ENCODE peak calls at places on chromosomes 4 and X, in ten cellular contexts. Y is CD8-positive, alpha-beta memory T cell; C is islet precursor cell; B is NCI-H748 treated with DMSO at 0.1 percent for 48 hours; J is kidney tubule cell; T is NCI-H460; F is M059J; W is mucosa of descending colon; R is prostate gland; U is suprapubic skin. D is an unnamed sample.
A peak's percentile ranks its signal among the peaks of the same experiment; 100 is the strongest.

GRCh38 chrX:54043696-54044125 is 562 bp downstream of the PHF8 start:
- DNase-seq in T (peak; percentile 28), C (peak; percentile 55), J (peak; percentile 36), Y (no peak), F (peak; percentile 38), B (peak; percentile 18), U (no peak), R (peak; percentile 9), W (peak; percentile 69), D (peak; percentile 75)

GRCh38 chr4:8847764-8848163 is 23.9 kb downstream of the HMX1 start:
- DNase-seq in W (no peak), F (no peak), B (no peak), Y (no peak), T (no peak), R (no peak), C (peak; percentile 60), U (peak; percentile 15), J (no peak), D (peak; percentile 55)

GRCh38 chr4:110628321-110629213 is 5.7 kb upstream of the PITX2 start:
- DNase-seq in F (peak; percentile 34), C (peak; percentile 69), R (no peak), Y (no peak), U (no peak), J (no peak), W (no peak), B (no peak), T (no peak), D (peak; percentile 80)

GRCh38 chrX:31199051-31199769 is 127.4 kb upstream of the FTHL17 start:
- DNase-seq in T (no peak), Y (no peak), R (no peak), J (no peak), F (peak; percentile 34), B (no peak), W (no peak), C (no peak), U (no peak), D (no peak)

GRCh38 chr4:89357346-89357745 is 49.7 kb upstream of the GPRIN3 start:
- DNase-seq in U (no peak), J (no peak), R (no peak), Y (no peak), B (no peak), F (peak; percentile 2), T (no peak), C (peak; percentile 72), W (no peak), D (no peak)

GRCh38 chr4:98248984-98249383 is 12.2 kb upstream of the RAP1GDS1 start:
- DNase-seq in T (no peak), B (no peak), U (no peak), Y (no peak), J (no peak), F (no peak), W (no peak), C (no peak), R (no peak), D (no peak)

GRCh38 chrX:100895365-100896075 is 21.4 kb upstream of the NOX1 start:
- DNase-seq in W (peak; percentile 31), B (peak; percentile 20), T (peak; percentile 61), R (no peak), Y (no peak), C (peak; percentile 63), F (peak; percentile 64), U (no peak), J (peak; percentile 49), D (peak; percentile 72)

GRCh38 chr4:131081069-131081468 is 1985.1 kb downstream of the C4orf33 start:
- DNase-seq in R (no peak), C (no peak), T (no peak), W (no peak), U (no peak), J (no peak), F (no peak), B (no peak), Y (no peak), D (no peak)

GRCh38 chrX:22063284-22063683 is 31.2 kb downstream of the PHEX start:
- DNase-seq in C (peak; percentile 52), B (no peak), F (no peak), Y (no peak), W (no peak), T (no peak), R (no peak), J (peak; percentile 50), U (no peak), D (no peak)

GRCh38 chr4:26061248-26061986 is 147.4 kb downstream of the SMIM20 start:
- DNase-seq in C (peak; percentile 76), B (no peak), F (peak; percentile 45), J (peak; percentile 60), W (no peak), Y (no peak), U (no peak), R (no peak), T (peak; percentile 47), D (peak; percentile 77)

GRCh38 chrX:143701460-143701859 is 19.1 kb downstream of the SPANXN2 start:
- DNase-seq in U (no peak), T (no peak), B (no peak), C (no peak), J (no peak), F (no peak), W (no peak), Y (no peak), R (no peak), D (no peak)

GRCh38 chr4:81913427-81913878 is 441.7 kb upstream of the RASGEF1B start:
- DNase-seq in B (no peak), W (peak; percentile 32), U (no peak), R (peak; percentile 6), J (peak; percentile 73), F (peak; percentile 43), T (peak; percentile 47), Y (peak; percentile 27), C (peak; percentile 85), D (peak; percentile 90)

GRCh38 chr4:47381172-47381571 is 82.3 kb downstream of the COMMD8 start:
- DNase-seq in J (no peak), U (no peak), C (no peak), F (no peak), R (no peak), W (no peak), T (no peak), Y (no peak), B (no peak), D (no peak)

GRCh38 chr4:93478805-93479204 is 349.7 kb upstream of the ATOH1 start:
- DNase-seq in C (no peak), B (no peak), U (no peak), F (no peak), J (no peak), W (no peak), T (no peak), R (no peak), Y (no peak), D (no peak)

GRCh38 chrX:102712967-102713677 is 874 bp downstream of the GPRASP2 start:
- DNase-seq in F (peak; percentile 47), W (peak; percentile 45), Y (no peak), R (peak; percentile 60), C (peak; percentile 59), J (peak; percentile 57), U (no peak), B (peak; percentile 37), T (peak; percentile 57), D (peak; percentile 74)

GRCh38 chr4:152016325-152016665 is 255.5 kb upstream of the GATB start:
- DNase-seq in J (no peak), F (no peak), C (no peak), W (no peak), Y (no peak), B (no peak), T (no peak), U (no peak), R (no peak), D (no peak)

GRCh38 chr4:112589207-112589606 is 47.5 kb downstream of the ZGRF1 start:
- DNase-seq in B (no peak), C (no peak), Y (no peak), U (no peak), R (no peak), J (peak; percentile 40), F (peak; percentile 37), T (no peak), W (no peak), D (no peak)

GRCh38 chrX:101191217-101191750 is 28.3 kb upstream of the DRP2 start:
- DNase-seq in W (no peak), J (no peak), T (no peak), Y (no peak), B (no peak), R (no peak), C (peak; percentile 66), F (no peak), U (peak; percentile 69), D (peak; percentile 81)

GRCh38 chrX:132063862-132064261 is 40.8 kb downstream of the STK26 start:
- DNase-seq in U (no peak), Y (no peak), B (no peak), W (no peak), J (no peak), T (no peak), C (no peak), F (no peak), R (no peak), D (no peak)

GRCh38 chr4:138181288-138181687 is 60.9 kb downstream of the SLC7A11 start:
- DNase-seq in F (no peak), J (no peak), W (no peak), Y (no peak), R (no peak), T (no peak), B (no peak), U (no peak), C (no peak), D (no peak)

GRCh38 chr4:7872264-7872771 is 67.3 kb downstream of the AFAP1 start:
- DNase-seq in J (peak; percentile 34), R (peak; percentile 78), T (peak; percentile 8), W (no peak), B (no peak), Y (no peak), C (peak; percentile 63), F (peak; percentile 91), U (no peak), D (no peak)

GRCh38 chr4:3483471-3483921 is 20.4 kb downstream of the DOK7 start:
- DNase-seq in W (no peak), B (no peak), C (peak; percentile 76), U (no peak), F (peak; percentile 92), J (peak; percentile 73), Y (no peak), T (no peak), R (no peak), D (no peak)

GRCh38 chrX:108117988-108118387 is 26.4 kb downstream of the ATG4A start:
- DNase-seq in T (no peak), U (no peak), B (no peak), C (no peak), J (no peak), R (no peak), F (no peak), Y (no peak), W (no peak), D (no peak)

GRCh38 chr4:31702291-31702690 is 982.1 kb downstream of the PCDH7 start:
- DNase-seq in T (no peak), J (no peak), Y (no peak), W (no peak), C (no peak), B (no peak), R (no peak), F (no peak), U (no peak), D (no peak)

GRCh38 chr4:87093443-87094123 is 126.8 kb downstream of the KLHL8 start:
- DNase-seq in R (peak; percentile 25), Y (peak; percentile 30), T (peak; percentile 25), J (peak; percentile 98), C (peak; percentile 65), W (no peak), B (peak; percentile 22), F (peak; percentile 50), U (no peak), D (peak; percentile 66)

GRCh38 chrX:153871946-153872878 is 13.8 kb downstream of the L1CAM start:
- DNase-seq in F (no peak), W (no peak), T (no peak), C (no peak), B (no peak), Y (no peak), U (no peak), R (no peak), J (no peak), D (no peak)

GRCh38 chr4:186953601-186954260 is 230.1 kb upstream of the FAT1 start:
- DNase-seq in T (no peak), Y (no peak), R (no peak), F (peak; percentile 76), U (no peak), B (no peak), C (peak; percentile 69), J (no peak), W (no peak), D (no peak)

GRCh38 chr4:41746025-41746439 is 2.5 kb downstream of the PHOX2B start:
- DNase-seq in F (no peak), J (no peak), U (no peak), Y (no peak), W (no peak), C (peak; percentile 52), B (no peak), R (no peak), T (no peak), D (peak; percentile 70)

D was measured in endodermal cell.